ENCODE peak calls at places on chromosomes 4 and X, in nine cellular contexts. G, O, F, H, D, Y, M, X and Q are unnamed samples.

GRCh38 chr4:121535351-121535750 is 154.5 kb upstream of the QRFPR start:
- DNase-seq in G (no peak), O (no peak), F (no peak), H (no peak), D (no peak), Y (no peak), M (no peak), X (no peak), Q (no peak)

GRCh38 chr4:118012142-118012541 is 22.1 kb upstream of the NDST3 start:
- DNase-seq in G (no peak), O (peak; percentile 0), F (no peak), H (no peak), D (no peak), Y (no peak), M (no peak), X (no peak), Q (no peak)

GRCh38 chrX:13092455-13092941 is 48.1 kb upstream of the FAM9C start:
- DNase-seq in G (no peak), O (no peak), F (peak; percentile 69), H (peak; percentile 78), D (no peak), Y (no peak), M (no peak), X (no peak), Q (peak; percentile 83)

GRCh38 chrX:2487366-2487765 is 13.4 kb downstream of the DHRSX start:
- DNase-seq in G (no peak), O (no peak), F (no peak), H (no peak), D (no peak), Y (no peak), M (no peak), X (no peak), Q (no peak)

GRCh38 chr4:173367946-173368345 is 2.8 kb upstream of the SAP30 start:
- DNase-seq in G (no peak), O (peak; percentile 27), F (no peak), H (no peak), D (peak; percentile 59), Y (peak; percentile 30), M (peak; percentile 14), X (no peak), Q (no peak)

GRCh38 chrX:147570483-147570882 is 341.2 kb upstream of the FMR1 start:
- DNase-seq in G (no peak), O (no peak), F (no peak), H (no peak), D (no peak), Y (no peak), M (no peak), X (no peak), Q (no peak)

GRCh38 chrX:129654652-129655546 is at the start of gene APLN:
- DNase-seq in G (no peak), O (peak; percentile 19), F (peak; percentile 77), H (no peak), D (peak; percentile 48), Y (peak; percentile 70), M (peak; percentile 17), X (no peak), Q (no peak)

GRCh38 chrX:130082244-130083106 is 27.8 kb downstream of the ELF4 start:
- DNase-seq in G (no peak), O (no peak), F (peak; percentile 69), H (peak; percentile 74), D (no peak), Y (peak; percentile 36), M (no peak), X (no peak), Q (peak; percentile 78)

GRCh38 chr4:151581575-151581974 is 172.6 kb downstream of the FHIP1A start:
- DNase-seq in G (no peak), O (no peak), F (no peak), H (no peak), D (no peak), Y (no peak), M (no peak), X (no peak), Q (no peak)

GRCh38 chr4:176444741-176445140 is 125.0 kb downstream of the SPCS3 start:
- DNase-seq in G (peak; percentile 71), O (peak; percentile 91), F (no peak), H (no peak), D (peak; percentile 82), Y (peak; percentile 77), M (peak; percentile 88), X (no peak), Q (no peak)

GRCh38 chrX:71809886-71810285 is 46.7 kb downstream of the CXorf49B start:
- DNase-seq in G (no peak), O (no peak), F (no peak), H (no peak), D (peak; percentile 0), Y (no peak), M (no peak), X (no peak), Q (no peak)

GRCh38 chr4:171759274-171759673 is 53.9 kb upstream of the GALNTL6 start:
- DNase-seq in G (no peak), O (no peak), F (no peak), H (no peak), D (no peak), Y (no peak), M (no peak), X (no peak), Q (no peak)

GRCh38 chr4:163697121-163697520 is 202.6 kb downstream of the TMA16 start:
- DNase-seq in G (no peak), O (peak; percentile 88), F (no peak), H (no peak), D (no peak), Y (peak; percentile 47), M (peak; percentile 86), X (no peak), Q (no peak)

GRCh38 chrX:40077176-40077575 is 20.6 kb downstream of the BCOR start:
- DNase-seq in G (no peak), O (no peak), F (peak; percentile 29), H (no peak), D (no peak), Y (no peak), M (no peak), X (no peak), Q (no peak)

GRCh38 chr4:164027805-164028204 is 533.3 kb downstream of the TMA16 start:
- DNase-seq in G (no peak), O (no peak), F (no peak), H (no peak), D (no peak), Y (no peak), M (no peak), X (no peak), Q (no peak)

GRCh38 chrX:154738013-154738738 is 12.7 kb downstream of the GAB3 start:
- DNase-seq in G (no peak), O (peak; percentile 92), F (peak; percentile 72), H (no peak), D (peak; percentile 90), Y (peak; percentile 89), M (peak; percentile 85), X (no peak), Q (no peak)

GRCh38 chr4:97942137-97942536 is 201.1 kb downstream of the STPG2 start:
- DNase-seq in G (no peak), O (no peak), F (no peak), H (no peak), D (peak; percentile 50), Y (no peak), M (no peak), X (no peak), Q (no peak)

GRCh38 chr4:55027596-55027995 is 97.8 kb downstream of the KDR start:
- DNase-seq in G (no peak), O (no peak), F (no peak), H (no peak), D (no peak), Y (no peak), M (no peak), X (no peak), Q (no peak)

DNA sequence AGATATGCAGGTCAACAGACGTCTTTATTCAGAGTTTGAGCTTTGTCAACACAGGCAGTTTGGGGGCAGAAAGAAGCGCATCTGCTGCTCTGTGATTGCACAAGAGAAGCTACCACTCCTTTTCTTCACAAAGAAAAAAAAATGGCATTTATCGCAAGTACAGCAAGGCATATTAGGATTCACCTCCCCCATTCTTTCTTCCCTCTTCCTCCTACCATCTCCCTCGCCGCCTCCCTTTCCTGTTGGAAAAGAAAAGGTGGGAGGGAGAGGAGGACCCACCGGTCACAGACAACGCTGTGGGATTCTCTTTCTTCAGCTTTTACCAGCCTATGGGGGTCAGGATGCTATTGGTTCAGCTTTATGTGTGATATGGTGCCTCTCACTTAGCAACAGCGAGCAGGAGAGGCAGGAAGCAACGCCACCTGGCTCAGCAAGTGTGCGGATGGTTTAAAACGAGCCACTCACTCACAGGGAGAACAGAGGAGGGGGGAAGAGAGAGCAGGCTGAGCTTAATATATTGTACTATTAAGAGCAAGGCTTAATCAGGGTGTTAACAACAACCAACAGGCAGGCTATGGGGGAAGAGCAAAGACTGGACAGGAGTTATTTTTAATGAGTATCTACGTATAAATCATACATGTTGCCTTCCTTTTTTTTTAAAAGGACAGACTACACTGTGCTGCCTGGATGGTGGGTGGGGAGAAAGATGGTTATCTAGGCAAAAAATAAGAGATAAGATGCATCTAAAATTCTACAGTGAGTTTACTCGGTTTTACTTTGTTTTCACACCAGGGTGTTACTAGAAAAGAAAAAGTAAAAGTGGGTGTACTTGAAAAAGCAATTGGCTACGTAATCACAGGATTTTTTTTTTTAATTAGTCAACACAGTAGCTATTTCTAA is 104.7 kb downstream of the MAML3 start:
- DNase-seq in G (no peak), O (peak; percentile 57), F (peak; percentile 46), H (peak; percentile 51), D (peak; percentile 74), Y (peak; percentile 69), M (peak; percentile 61), X (peak; percentile 38), Q (peak; percentile 51)
- H3K4me3 ChIP-seq in G (peak overlapping the region; percentile 22), O (peak overlapping the region; percentile 34), F (peak overlapping the region; percentile 55), H (peak overlapping the region; percentile 68), D (peak overlapping the region; percentile 44), Y (peak overlapping the region; percentile 57), M (peak overlapping the region; percentile 39), X (peak overlapping the region; percentile 30), Q (peak overlapping the region; percentile 27)

GRCh38 chr4:142614621-142615323 is 231.3 kb downstream of the INPP4B start:
- DNase-seq in G (no peak), O (peak; percentile 68), F (no peak), H (no peak), D (peak; percentile 86), Y (peak; percentile 22), M (peak; percentile 76), X (no peak), Q (no peak)
- H3K4me3 ChIP-seq in G (no peak overlapping the region), O (no peak overlapping the region), F (no peak overlapping the region), H (no peak overlapping the region), D (no peak overlapping the region), Y (no peak overlapping the region), M (no peak overlapping the region), X (no peak overlapping the region), Q (no peak overlapping the region)

GRCh38 chr4:88320780-88321373 is 36.5 kb upstream of the PPM1K start:
- DNase-seq in G (peak; percentile 31), O (no peak), F (peak; percentile 60), H (peak; percentile 17), D (no peak), Y (peak; percentile 78), M (peak; percentile 58), X (no peak), Q (peak; percentile 33)
- H3K4me3 ChIP-seq in G (no peak overlapping the region), O (peak overlapping the region; percentile 16), F (no peak overlapping the region), H (peak overlapping the region; percentile 55), D (no peak overlapping the region), Y (no peak overlapping the region), M (no peak overlapping the region), X (no peak overlapping the region), Q (peak overlapping the region; percentile 37)

DNA sequence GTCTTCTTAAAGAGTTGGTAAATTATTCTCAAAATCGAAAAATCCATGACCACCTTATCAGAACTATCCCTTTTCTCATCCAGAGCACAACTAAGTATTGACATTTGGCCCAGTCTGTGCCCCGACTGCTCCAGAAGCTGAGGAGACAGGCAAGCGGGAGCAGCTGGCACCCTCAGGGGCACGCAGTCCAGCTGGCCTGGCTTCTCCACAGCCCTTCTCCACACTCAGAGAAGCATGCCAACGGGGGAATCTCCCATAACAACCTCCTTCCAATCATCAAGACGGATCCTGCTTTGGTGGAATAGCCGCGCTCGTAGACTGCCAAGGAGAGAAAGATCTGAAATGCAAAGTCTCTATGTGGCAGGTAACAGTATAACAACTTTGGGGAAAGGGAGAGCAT is 85.5 kb downstream of the AFAP1 start:
- DNase-seq in G (no peak), O (no peak), F (no peak), H (no peak), D (no peak), Y (no peak), M (no peak), X (no peak), Q (no peak)
- H3K4me3 ChIP-seq in G (no peak overlapping the region), O (no peak overlapping the region), F (no peak overlapping the region), H (peak overlapping the region; percentile 60), D (no peak overlapping the region), Y (no peak overlapping the region), M (no peak overlapping the region), X (no peak overlapping the region), Q (peak overlapping the region; percentile 53)